ENCODE peak calls at places on chromosomes 11 and 22, in ten cellular contexts. H is activated gamma-delta T cell treated with Interleukin-2 at 50 U/mL for 16 hours; L is stimulated activated CD4-positive, alpha-beta T cell treated with anti-CD3 and anti-CD28 coated beads, Interleukin-4, amount 100 ng/mL, for 48 hours; X is cardiac muscle cell; K is substantia nigra; I is adrenal gland; N is activated T-cell treated with anti-CD3 and anti-CD28 coated beads, Interleukin-2, amount 50 U/mL, for 48 hours; Y is fibroblast of villous mesenchyme; G is NT2/D1; O is A172. C is an unnamed sample.

GRCh38 chr22:19888131-19888746 is 33.6 kb upstream of the GNB1L start:
- DNase-seq in H (no peak), L (no peak), X (no peak), K (no peak), I (no peak), N (no peak), Y (no peak), G (no peak), O (no peak), C (no peak)

GRCh38 chr11:126310992-126311310 is 7.1 kb downstream of the DCPS start:
- DNase-seq in H (no peak), L (no peak), X (no peak), K (no peak), I (no peak), N (no peak), Y (no peak), G (no peak), O (no peak), C (no peak)

GRCh38 chr11:87101956-87102355 is 64.2 kb downstream of the TMEM135 start:
- DNase-seq in H (no peak), L (no peak), X (no peak), K (no peak), I (no peak), N (no peak), Y (no peak), G (no peak), O (no peak), C (no peak)

GRCh38 chr11:109317726-109318125 is 104.3 kb upstream of the C11orf87 start:
- DNase-seq in H (no peak), L (no peak), X (no peak), K (no peak), I (no peak), N (no peak), Y (no peak), G (no peak), O (no peak), C (no peak)

GRCh38 chr11:34203377-34203801 is 98.0 kb downstream of the NAT10 start:
- DNase-seq in H (no peak), L (no peak), X (no peak), K (no peak), I (no peak), N (no peak), Y (no peak), G (no peak), O (no peak), C (no peak)

GRCh38 chr11:1087961-1088926 is 13.6 kb downstream of the MUC2 start:
- DNase-seq in H (no peak), L (no peak), X (no peak), K (no peak), I (no peak), N (no peak), Y (no peak), G (no peak), O (no peak), C (no peak)

GRCh38 chr11:57735655-57736298 is 5.5 kb upstream of the SELENOH start:
- DNase-seq in H (no peak), L (no peak), X (peak), K (no peak), I (no peak), N (no peak), Y (no peak), G (no peak), O (no peak), C (no peak)

GRCh38 chr11:134503596-134503995 is 91.6 kb upstream of the B3GAT1 start:
- DNase-seq in H (no peak), L (no peak), X (no peak), K (no peak), I (no peak), N (no peak), Y (no peak), G (no peak), O (no peak), C (no peak)

GRCh38 chr11:72075109-72075508 is 5.2 kb downstream of the NUMA1 start:
- DNase-seq in H (no peak), L (no peak), X (no peak), K (no peak), I (no peak), N (no peak), Y (peak), G (peak), O (no peak), C (no peak)

GRCh38 chr11:8249482-8249881 is 14.2 kb downstream of the LMO1 start:
- DNase-seq in H (no peak), L (no peak), X (no peak), K (no peak), I (no peak), N (no peak), Y (no peak), G (no peak), O (no peak), C (no peak)

GRCh38 chr11:12319734-12320387 is 57.5 kb upstream of the PARVA start:
- DNase-seq in H (no peak), L (no peak), X (peak), K (no peak), I (no peak), N (no peak), Y (peak), G (no peak), O (no peak), C (peak)

GRCh38 chr11:128804481-128804880 is 62.6 kb downstream of the KCNJ1 start:
- DNase-seq in H (no peak), L (no peak), X (no peak), K (no peak), I (no peak), N (no peak), Y (peak), G (no peak), O (no peak), C (no peak)

GRCh38 chr11:29333993-29334780 is 682.6 kb downstream of the KCNA4 start:
- DNase-seq in H (no peak), L (no peak), X (peak), K (no peak), I (no peak), N (no peak), Y (peak), G (no peak), O (peak), C (peak)

GRCh38 chr11:106644824-106645223 is 373.5 kb downstream of the GUCY1A2 start:
- DNase-seq in H (no peak), L (no peak), X (no peak), K (no peak), I (no peak), N (no peak), Y (peak), G (no peak), O (peak), C (no peak)

GRCh38 chr22:37549704-37550059 is 10.6 kb upstream of the CDC42EP1 start:
- DNase-seq in H (no peak), L (no peak), X (peak), K (peak), I (peak), N (no peak), Y (peak), G (no peak), O (peak), C (no peak)

GRCh38 chr11:115674176-115674575 is 170.0 kb upstream of the CADM1 start:
- DNase-seq in H (no peak), L (no peak), X (no peak), K (no peak), I (no peak), N (no peak), Y (no peak), G (peak), O (no peak), C (no peak)

GRCh38 chr11:114399490-114399889 is 821 bp downstream of the C11orf71 start:
- DNase-seq in H (no peak), L (no peak), X (peak), K (no peak), I (no peak), N (no peak), Y (peak), G (peak), O (no peak), C (no peak)

GRCh38 chr11:12727556-12728070 is 53.4 kb downstream of the TEAD1 start:
- DNase-seq in H (no peak), L (no peak), X (no peak), K (no peak), I (no peak), N (no peak), Y (peak), G (no peak), O (peak), C (no peak)

GRCh38 chr22:42300286-42301071 is 30.0 kb upstream of the TCF20 start:
- DNase-seq in H (peak), L (no peak), X (no peak), K (no peak), I (no peak), N (peak), Y (no peak), G (no peak), O (no peak), C (no peak)

GRCh38 chr22:40281717-40282116 is 64.6 kb upstream of the ADSL start:
- DNase-seq in H (no peak), L (no peak), X (no peak), K (no peak), I (no peak), N (no peak), Y (no peak), G (no peak), O (no peak), C (no peak)

GRCh38 chr11:31825453-31826391 is 14.6 kb upstream of the PAX6 start:
- DNase-seq in H (no peak), L (no peak), X (no peak), K (no peak), I (no peak), N (peak), Y (no peak), G (no peak), O (no peak), C (no peak)

GRCh38 chr22:19729507-19729906 is 6.2 kb downstream of the GP1BB start:
- DNase-seq in H (no peak), L (no peak), X (no peak), K (no peak), I (no peak), N (no peak), Y (no peak), G (no peak), O (no peak), C (no peak)

GRCh38 chr11:10293423-10294288 is at the start of gene SBF2:
- DNase-seq in H (peak), L (peak), X (peak), K (peak), I (peak), N (peak), Y (peak), G (no peak), O (peak), C (peak)

GRCh38 chr11:96272542-96273306 is 70.3 kb downstream of the MAML2 start:
- DNase-seq in H (no peak), L (no peak), X (no peak), K (no peak), I (no peak), N (no peak), Y (peak), G (no peak), O (no peak), C (no peak)

GRCh38 chr11:117931331-117931950 is 2.2 kb upstream of the TMPRSS13 start:
- DNase-seq in H (no peak), L (no peak), X (no peak), K (no peak), I (no peak), N (no peak), Y (no peak), G (no peak), O (no peak), C (no peak)

GRCh38 chr11:42595856-42596255 is 715.9 kb upstream of the API5 start:
- DNase-seq in H (no peak), L (no peak), X (no peak), K (no peak), I (no peak), N (no peak), Y (no peak), G (peak), O (no peak), C (no peak)

GRCh38 chr11:67463680-67464410 is 5.2 kb downstream of the TMEM134 start:
- DNase-seq in H (no peak), L (no peak), X (no peak), K (no peak), I (peak), N (no peak), Y (peak), G (no peak), O (peak), C (no peak)

GRCh38 chr11:33387586-33387985 is 130.4 kb downstream of the HIPK3 start:
- DNase-seq in H (no peak), L (no peak), X (no peak), K (no peak), I (no peak), N (no peak), Y (no peak), G (no peak), O (no peak), C (no peak)

GRCh38 chr11:78295991-78296930 is 107.5 kb downstream of the USP35 start:
- DNase-seq in H (no peak), L (no peak), X (no peak), K (no peak), I (no peak), N (no peak), Y (peak), G (no peak), O (no peak), C (no peak)

GRCh38 chr11:32439488-32440210 is 4.3 kb upstream of the WT1 start:
- DNase-seq in H (no peak), L (no peak), X (no peak), K (no peak), I (no peak), N (no peak), Y (no peak), G (no peak), O (no peak), C (no peak)

GRCh38 chr11:44813401-44813800 is 86.6 kb downstream of the TSPAN18 start:
- DNase-seq in H (no peak), L (no peak), X (no peak), K (no peak), I (peak), N (no peak), Y (no peak), G (no peak), O (no peak), C (no peak)

GRCh38 chr11:3841426-3842304 is 906 bp upstream of the RHOG start:
- DNase-seq in H (peak), L (peak), X (peak), K (peak), I (peak), N (no peak), Y (peak), G (peak), O (peak), C (peak)

GRCh38 chr11:17412488-17413180 is 24.2 kb upstream of the KCNJ11 start:
- DNase-seq in H (no peak), L (no peak), X (no peak), K (no peak), I (no peak), N (no peak), Y (no peak), G (peak), O (no peak), C (peak)

GRCh38 chr22:32158712-32159533 is at the start of gene C22orf42:
- DNase-seq in H (no peak), L (no peak), X (no peak), K (no peak), I (no peak), N (no peak), Y (no peak), G (no peak), O (no peak), C (no peak)